ENCODE peak calls at places on chromosomes 13 and 19, in eight cellular contexts. X, Y, I, C, F, U, M and H are unnamed samples.

GRCh38 chr19:4352701-4353121 is 9.3 kb downstream of the MPND start:
- DNase-seq in U (no peak), M (no peak), I (no peak), F (peak; percentile 68), X (no peak), Y (peak; percentile 77), C (no peak), H (no peak)

GRCh38 chr19:9823816-9824215 is 3.9 kb upstream of the UBL5 start:
- DNase-seq in C (no peak), Y (no peak), F (no peak), I (no peak), X (no peak), U (no peak), M (no peak), H (no peak)

GRCh38 chr13:103351035-103351828 is 285.0 kb upstream of the SLC10A2 start:
- DNase-seq in I (no peak), C (no peak), M (no peak), Y (no peak), F (no peak), U (peak; percentile 13), X (no peak), H (no peak)

GRCh38 chr13:80668452-80668851 is 327.5 kb upstream of the SPRY2 start:
- DNase-seq in F (no peak), X (no peak), M (no peak), Y (no peak), C (no peak), U (no peak), I (no peak), H (no peak)

GRCh38 chr19:54133312-54133956 is 4.1 kb upstream of the CNOT3 start:
- DNase-seq in F (no peak), U (no peak), X (no peak), C (no peak), I (no peak), Y (no peak), M (no peak), H (no peak)

GRCh38 chr13:100789481-100789880 is 114.9 kb upstream of the TMTC4 start:
- DNase-seq in X (no peak), F (no peak), U (no peak), C (no peak), I (peak; percentile 28), Y (no peak), M (no peak), H (no peak)

GRCh38 chr19:46410205-46411087 is 2.9 kb downstream of the CCDC8 start:
- DNase-seq in X (no peak), C (no peak), F (no peak), M (no peak), I (no peak), U (no peak), Y (no peak), H (no peak)

GRCh38 chr19:46423194-46423593 is 5.5 kb downstream of the PNMA8C start:
- DNase-seq in Y (no peak), U (no peak), F (no peak), M (no peak), I (no peak), X (no peak), C (no peak), H (no peak)

GRCh38 chr13:94313321-94313720 is 166.2 kb downstream of the DCT start:
- DNase-seq in Y (no peak), X (no peak), C (no peak), I (no peak), F (no peak), M (no peak), U (no peak), H (no peak)

GRCh38 chr19:41795031-41795461 is 1.3 kb upstream of the CEACAM3 start:
- DNase-seq in M (no peak), X (peak; percentile 77), U (peak; percentile 18), C (no peak), I (peak; percentile 65), Y (peak; percentile 72), F (no peak), H (peak; percentile 18)

GRCh38 chr13:44578064-44578394 is 1.9 kb upstream of the TSC22D1 start:
- DNase-seq in Y (no peak), F (no peak), X (no peak), M (no peak), U (no peak), I (peak; percentile 33), C (no peak), H (peak; percentile 17)

GRCh38 chr19:4094291-4094690 is 27.6 kb upstream of the ZBTB7A start:
- DNase-seq in X (no peak), M (no peak), U (no peak), Y (no peak), I (no peak), C (no peak), F (no peak), H (no peak)

GRCh38 chr19:42538841-42539709 is 10.8 kb upstream of the CEACAM1 start:
- DNase-seq in C (no peak), I (no peak), F (peak; percentile 15), M (no peak), U (no peak), Y (no peak), X (no peak), H (no peak)

GRCh38 chr13:20991741-20992520 is 69.5 kb downstream of the LATS2 start:
- DNase-seq in I (no peak), X (no peak), F (no peak), C (no peak), Y (no peak), U (no peak), M (no peak), H (no peak)

GRCh38 chr13:101773062-101773461 is 320.6 kb downstream of the ITGBL1 start:
- DNase-seq in X (no peak), Y (no peak), C (no peak), U (no peak), F (no peak), M (no peak), I (no peak), H (no peak)

GRCh38 chr13:63625869-63626268 is 2210.2 kb upstream of the PCDH20 start:
- DNase-seq in M (no peak), F (no peak), I (no peak), X (no peak), C (no peak), U (no peak), Y (no peak), H (no peak)

GRCh38 chr19:57527136-57527881 is at the start of gene ZNF549:
- DNase-seq in X (peak; percentile 89), U (peak; percentile 90), Y (peak; percentile 93), M (peak; percentile 89), F (peak; percentile 87), I (peak; percentile 89), C (peak; percentile 91), H (peak; percentile 92)

GRCh38 chr19:45119582-45119981 is 26.6 kb downstream of the PPP1R37 start:
- DNase-seq in Y (no peak), C (no peak), I (no peak), X (peak; percentile 35), U (no peak), F (no peak), M (no peak), H (no peak)

DNA sequence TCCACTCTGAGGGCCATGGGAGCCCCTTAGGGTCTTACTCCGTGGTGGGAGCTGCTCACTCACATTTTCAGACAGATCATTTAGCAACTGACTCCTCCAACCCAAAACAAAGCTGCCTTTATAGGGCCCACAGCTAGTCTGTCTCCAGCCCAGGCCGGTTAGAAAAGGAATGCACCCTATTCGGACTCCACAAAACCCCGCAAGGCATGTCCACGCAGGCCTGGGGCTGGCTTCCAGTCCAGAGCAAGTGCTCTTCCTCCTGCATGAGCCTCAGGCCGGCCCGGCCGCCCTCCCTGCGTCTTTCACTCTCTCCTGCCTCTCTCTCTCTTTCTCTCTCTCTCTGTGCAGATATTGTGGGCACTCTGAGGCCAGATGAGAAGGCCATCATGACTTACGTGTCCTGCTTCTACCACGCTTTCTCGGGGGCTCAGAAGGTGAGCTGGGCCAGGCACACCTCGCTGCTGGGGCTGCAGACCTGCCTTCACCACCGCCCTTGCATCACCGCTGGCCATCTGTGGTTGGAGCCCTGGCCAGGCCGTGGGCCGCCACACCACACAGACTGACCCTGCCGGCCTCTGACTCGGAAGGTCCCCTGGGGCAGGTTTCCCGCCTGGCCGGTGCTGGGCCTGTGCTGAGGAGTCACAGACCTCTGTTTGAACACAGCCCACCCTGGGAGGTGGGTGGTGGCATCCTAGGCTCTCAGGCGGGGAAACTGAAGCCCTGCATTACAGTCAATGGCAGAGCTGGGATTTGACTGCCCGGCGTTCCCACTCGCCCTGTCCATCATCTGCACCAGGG is 33.1 kb downstream of the CAPN12 start:
- DNase-seq in F (no peak), U (no peak), M (no peak), Y (no peak), C (no peak), I (no peak), X (no peak), H (no peak)
- H3K4me1 ChIP-seq in F (peaks cover 31% of the 10 kb centered on the region), U (peaks cover 93% of the 10 kb centered on the region), M (peaks cover 22% of the 10 kb centered on the region), Y (no peaks in the 10 kb centered on the region), C (peaks cover 77% of the 10 kb centered on the region), I (peaks cover 100% of the 10 kb centered on the region), X (no peaks in the 10 kb centered on the region), H (no peaks in the 10 kb centered on the region)

DNA sequence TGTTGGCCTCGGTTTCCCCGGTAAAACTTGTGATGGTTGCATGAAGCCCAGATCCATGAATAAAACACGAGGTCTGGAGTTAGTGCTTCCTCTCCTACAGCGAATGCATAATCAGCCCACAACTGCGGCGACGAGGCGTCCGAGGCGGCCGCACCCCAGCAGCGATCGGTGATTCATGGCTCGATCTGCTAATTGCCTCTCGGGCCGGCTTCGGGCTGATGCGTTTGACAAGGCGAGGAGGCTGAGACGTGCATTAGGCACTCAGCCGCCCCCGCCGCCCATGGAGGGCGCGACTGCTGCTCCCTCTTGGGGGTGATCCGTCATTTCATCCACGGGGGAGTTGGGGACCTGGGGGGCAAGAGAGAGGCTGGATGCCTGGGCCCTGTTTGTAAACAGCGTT is 48.1 kb downstream of the EFNA2 start:
- DNase-seq in I (no peak), U (no peak), C (no peak), F (no peak), M (no peak), Y (no peak), X (no peak), H (no peak)
- H3K27me3 ChIP-seq in I (peaks cover 8% of the 10 kb centered on the region), U (peaks cover 19% of the 10 kb centered on the region), C (peaks cover 14% of the 10 kb centered on the region), F (no peaks in the 10 kb centered on the region), M (no peaks in the 10 kb centered on the region), Y (no peaks in the 10 kb centered on the region), X (no peaks in the 10 kb centered on the region), H (no peaks in the 10 kb centered on the region)

GRCh38 chr13:109119886-109120285 is 490.5 kb downstream of the MYO16 start:
- DNase-seq in F (no peak), M (no peak), U (no peak), C (no peak), Y (no peak), I (no peak), X (no peak), H (no peak)
- H3K4me1 ChIP-seq in F (no peaks in the 10 kb centered on the region), M (no peaks in the 10 kb centered on the region), U (no peaks in the 10 kb centered on the region), C (no peaks in the 10 kb centered on the region), Y (no peaks in the 10 kb centered on the region), I (no peaks in the 10 kb centered on the region), X (no peaks in the 10 kb centered on the region), H (no peaks in the 10 kb centered on the region)

GRCh38 chr13:108897955-108898354 is 268.5 kb downstream of the MYO16 start:
- DNase-seq in F (no peak), C (no peak), U (no peak), Y (no peak), M (no peak), X (no peak), I (no peak), H (no peak)

DNA sequence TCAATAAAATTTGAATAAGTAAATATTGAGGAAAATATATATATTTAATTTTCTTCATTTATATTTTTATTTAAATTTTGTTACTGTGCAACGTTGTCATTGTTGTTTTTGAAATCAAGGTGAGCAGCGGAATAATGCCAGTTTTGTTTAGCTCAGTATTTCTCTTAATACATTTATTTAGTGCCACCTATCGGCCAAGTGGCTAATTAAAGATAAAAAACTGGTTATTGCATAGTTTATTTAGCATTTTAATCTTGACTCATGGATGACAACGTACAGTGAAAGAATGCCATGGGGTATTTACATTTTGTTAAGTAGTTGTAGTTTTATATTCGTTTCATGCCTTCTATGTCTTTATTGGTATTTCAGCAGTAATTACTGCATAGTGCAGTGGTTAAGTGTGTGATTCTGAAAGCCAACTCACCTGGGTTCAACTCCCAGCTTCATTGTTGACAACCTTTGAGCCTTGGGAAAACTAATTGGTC is 265.9 kb downstream of the MYO16 start:
- DNase-seq in F (no peak), I (no peak), X (no peak), Y (no peak), U (no peak), C (no peak), M (no peak), H (peak; percentile 9)
- H3K27me3 ChIP-seq in F (no peaks in the 10 kb centered on the region), I (no peaks in the 10 kb centered on the region), X (no peaks in the 10 kb centered on the region), Y (no peaks in the 10 kb centered on the region), U (peaks cover 9% of the 10 kb centered on the region), C (peaks cover 5% of the 10 kb centered on the region), M (no peaks in the 10 kb centered on the region), H (no peaks in the 10 kb centered on the region)